ENCODE peak calls at places on chromosomes 5 and 9, in ten cellular contexts. G is AG10803; C is left lung; Y is A549; H is nephron progenitor cell; U is upper lobe of right lung; N is B cell; F is activated CD8-positive, alpha-beta T cell treated with anti-CD3 and anti-CD28 coated beads for 36 hours; L is HFFc6; Q is IMR-90. O is an unnamed sample.
A peak's percentile ranks its signal among the peaks of the same experiment; 100 is the strongest.

GRCh38 chr5:168317096-168317520 is 25.7 kb downstream of the WWC1 start:
- DNase-seq in U (no peak), Y (no peak), Q (no peak), L (no peak), H (no peak), G (no peak), C (no peak), F (no peak), N (no peak), O (no peak)

GRCh38 chr9:13278023-13278367 is 1.5 kb downstream of the MPDZ start:
- DNase-seq in Q (peak; percentile 67), G (no peak), N (no peak), H (no peak), F (no peak), U (no peak), Y (peak; percentile 15), L (no peak), C (no peak), O (no peak)

GRCh38 chr5:178385472-178385853 is 152.9 kb upstream of the PHYKPL start:
- DNase-seq in Y (no peak), F (peak; percentile 22), U (peak; percentile 42), G (peak; percentile 27), C (no peak), Q (peak; percentile 36), N (no peak), H (no peak), L (no peak), O (no peak)

GRCh38 chr5:61675015-61675692 is 343.1 kb downstream of the ZSWIM6 start:
- DNase-seq in H (no peak), Y (no peak), Q (no peak), G (no peak), L (no peak), N (no peak), U (no peak), C (no peak), F (no peak), O (peak; percentile 31)

GRCh38 chr9:95003694-95004451 is 277.4 kb downstream of the AOPEP start:
- DNase-seq in F (peak; percentile 16), C (peak; percentile 83), N (peak; percentile 17), Q (peak; percentile 53), L (peak; percentile 50), Y (no peak), U (peak; percentile 84), G (peak; percentile 67), H (peak; percentile 61), O (no peak)

GRCh38 chr5:178304761-178305645 is 72.4 kb upstream of the PHYKPL start:
- DNase-seq in Q (no peak), C (peak; percentile 45), Y (no peak), H (no peak), N (no peak), G (peak; percentile 15), F (no peak), L (no peak), U (peak; percentile 49), O (no peak)

GRCh38 chr9:93580654-93581380 is 4.4 kb downstream of the PHF2 start:
- DNase-seq in F (no peak), Y (no peak), G (no peak), U (no peak), Q (no peak), L (no peak), N (no peak), C (no peak), H (no peak), O (no peak)

GRCh38 chr9:36637491-36638270 is 65.0 kb downstream of the MELK start:
- DNase-seq in U (no peak), F (no peak), N (peak; percentile 14), Q (no peak), H (no peak), C (no peak), Y (no peak), L (no peak), G (no peak), O (no peak)

GRCh38 chr9:125700791-125701190 is 6.2 kb downstream of the MAPKAP1 start:
- DNase-seq in F (peak; percentile 79), Q (peak; percentile 10), C (no peak), H (no peak), N (peak; percentile 45), Y (no peak), U (no peak), L (no peak), G (peak; percentile 41), O (no peak)

GRCh38 chr9:131001990-131002389 is 7.0 kb upstream of the LAMC3 start:
- DNase-seq in Y (no peak), F (no peak), L (no peak), U (no peak), Q (no peak), C (no peak), H (no peak), G (no peak), N (no peak), O (no peak)

GRCh38 chr9:124345063-124345462 is 70.2 kb downstream of the PSMB7 start:
- DNase-seq in N (no peak), Q (no peak), H (no peak), U (no peak), L (no peak), C (peak; percentile 60), G (no peak), F (no peak), Y (no peak), O (no peak)

GRCh38 chr9:22211588-22212360 is 202.7 kb upstream of the CDKN2B start:
- DNase-seq in G (peak; percentile 94), Y (peak; percentile 69), L (peak; percentile 95), F (no peak), H (no peak), Q (peak; percentile 93), U (no peak), N (no peak), C (no peak), O (no peak)

GRCh38 chr9:94511134-94511942 is 43.5 kb upstream of the PCAT7 start:
- DNase-seq in F (no peak), N (no peak), Q (no peak), G (peak; percentile 12), C (no peak), L (no peak), H (no peak), Y (no peak), U (no peak), O (no peak)

GRCh38 chr9:37715260-37715659 is 38.3 kb upstream of the TRMT10B start:
- DNase-seq in C (no peak), Q (no peak), Y (no peak), U (no peak), N (no peak), H (no peak), F (no peak), L (no peak), G (no peak), O (no peak)

GRCh38 chr9:37705787-37706186 is 47.8 kb upstream of the TRMT10B start:
- DNase-seq in G (no peak), H (no peak), C (no peak), Y (no peak), F (no peak), N (no peak), Q (no peak), U (no peak), L (no peak), O (no peak)

GRCh38 chr9:37707748-37708147 is 45.9 kb upstream of the TRMT10B start:
- DNase-seq in U (no peak), H (no peak), L (no peak), Q (no peak), C (no peak), G (no peak), Y (no peak), F (no peak), N (no peak), O (no peak)

GRCh38 chr9:37706290-37706689 is 47.3 kb upstream of the TRMT10B start:
- DNase-seq in C (no peak), Q (no peak), F (no peak), U (no peak), G (peak; percentile 21), L (no peak), N (no peak), H (no peak), Y (no peak), O (no peak)

GRCh38 chr9:37710039-37710438 is 43.6 kb upstream of the TRMT10B start:
- DNase-seq in Y (no peak), H (no peak), N (no peak), C (no peak), Q (no peak), G (no peak), F (no peak), L (no peak), U (no peak), O (no peak)
- TF ChIP-seq CTCF in Y (no peak), H (no peak), N (no peak), C (no peak), Q (no peak), G (no peak), F (no peak), L (no peak), U (no peak), O (no peak)

DNA sequence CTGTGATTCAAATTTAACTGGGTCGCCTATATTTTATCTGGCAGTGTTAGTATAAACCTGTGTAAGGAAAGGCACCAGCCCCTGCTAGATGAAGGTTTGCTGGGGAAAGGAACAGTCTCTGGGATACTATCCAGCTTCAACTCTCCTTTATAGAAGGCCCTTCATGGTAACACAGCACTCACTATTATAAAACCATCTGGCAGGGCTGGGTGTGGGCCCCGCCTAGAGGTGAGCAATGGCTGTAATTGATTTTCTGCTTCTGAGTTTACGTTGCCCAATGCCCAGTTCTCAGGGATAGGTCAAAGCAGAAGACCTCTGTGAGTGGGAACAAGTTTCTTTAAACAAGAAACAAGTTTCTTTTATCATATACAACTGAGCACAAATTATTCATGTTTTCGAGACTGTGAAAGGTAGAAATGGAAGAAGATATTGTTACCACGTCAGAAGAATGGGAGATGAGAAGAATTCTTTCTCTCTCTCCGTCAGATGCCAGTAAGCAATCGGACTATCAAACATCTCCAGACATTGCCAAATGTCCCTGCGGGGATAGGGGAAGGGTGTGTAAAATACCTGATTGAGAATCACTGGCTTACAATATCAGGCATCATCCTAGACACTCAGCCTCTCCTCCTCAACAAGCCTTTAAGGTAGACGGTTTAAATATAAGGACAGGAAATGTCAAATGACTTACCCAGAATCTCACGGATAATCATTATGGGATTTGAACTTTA is 205.8 kb downstream of the PDZD2 start:
- DNase-seq in C (no peak), L (no peak), Q (no peak), G (no peak), F (no peak), Y (no peak), U (no peak), H (no peak), N (no peak), O (no peak)
- TF ChIP-seq CTCF in C (no peak), L (no peak), Q (no peak), G (no peak), F (no peak), Y (no peak), U (no peak), H (no peak), N (no peak), O (peak; percentile 16)

DNA sequence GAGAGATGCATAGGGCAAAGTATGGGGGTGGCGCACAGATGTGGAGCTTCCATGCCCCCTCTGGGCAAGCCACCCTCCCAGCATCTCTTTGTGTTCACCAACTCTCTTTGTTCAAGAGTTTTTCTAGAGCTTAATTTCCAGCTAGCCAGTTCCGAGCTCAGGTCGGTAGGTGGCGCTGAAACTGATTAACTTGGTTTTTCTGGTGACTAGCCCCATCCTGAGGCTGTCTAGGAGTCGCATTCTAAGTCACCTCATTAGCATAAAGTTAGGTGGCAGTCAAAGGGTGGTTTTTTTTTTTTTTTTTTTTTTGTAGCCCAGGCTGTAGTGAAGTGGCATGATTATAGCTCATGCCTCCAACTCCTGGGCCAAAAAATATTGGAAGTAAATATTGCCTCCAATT is 476.4 kb downstream of the KDM4C start:
- DNase-seq in H (peak; percentile 38), Y (peak; percentile 29), Q (peak; percentile 22), C (no peak), U (no peak), F (peak; percentile 75), G (peak; percentile 23), L (peak; percentile 20), N (no peak), O (peak; percentile 36)
- TF ChIP-seq CTCF in H (peak; percentile 38), Y (peak; percentile 47), Q (peak; percentile 61), C (peak; percentile 7), U (peak; percentile 30), F (peak; percentile 46), G (peak; percentile 63), L (peak; percentile 78), N (peak; percentile 21), O (peak; percentile 59)

GRCh38 chr5:2038337-2039179 is 155.8 kb upstream of the IRX4 start:
- DNase-seq in Q (peak; percentile 3), L (no peak), N (peak; percentile 76), G (peak; percentile 30), C (peak; percentile 92), H (peak; percentile 96), Y (peak; percentile 74), F (peak; percentile 71), U (peak; percentile 88), O (peak; percentile 94)
- TF ChIP-seq CTCF in Q (peak; percentile 59), L (peak; percentile 82), N (peak; percentile 87), G (peak; percentile 57), C (peak; percentile 68), H (peak; percentile 67), Y (peak; percentile 95), F (peak; percentile 100), U (peak; percentile 66), O (peak; percentile 81)